ENCODE peak calls at places on chromosomes 12 and 14, in nine cellular contexts. U, B, V, M, G, E, S, L and Z are unnamed samples.
A peak's percentile ranks its signal among the peaks of the same experiment; 100 is the strongest.

GRCh38 chr12:95820096-95820703 is 29.6 kb upstream of the NTN4 start:
- DNase-seq in U (no peak), B (peak; percentile 19), V (no peak), M (no peak), G (peak; percentile 66), E (no peak), S (peak; percentile 46), L (peak; percentile 84), Z (peak; percentile 79)

GRCh38 chr12:39441963-39442894 is 691 bp downstream of the KIF21A start:
- DNase-seq in U (no peak), B (peak; percentile 31), V (no peak), M (peak; percentile 25), G (peak; percentile 54), E (peak; percentile 85), S (peak; percentile 48), L (peak; percentile 45), Z (peak; percentile 25)

GRCh38 chr14:94374749-94375148 is 13.7 kb downstream of the SERPINA1 start:
- DNase-seq in U (no peak), B (no peak), V (no peak), M (no peak), G (no peak), E (no peak), S (no peak), L (no peak), Z (no peak)

GRCh38 chr12:40117818-40118217 is 11.9 kb upstream of the SLC2A13 start:
- DNase-seq in U (no peak), B (no peak), V (no peak), M (no peak), G (no peak), E (no peak), S (no peak), L (no peak), Z (no peak)

GRCh38 chr12:176321-177181 is 37.4 kb downstream of the SLC6A12 start:
- DNase-seq in U (no peak), B (no peak), V (no peak), M (no peak), G (no peak), E (no peak), S (peak; percentile 72), L (peak; percentile 28), Z (peak; percentile 48)

GRCh38 chr12:113221997-113222729 is 899 bp downstream of the TPCN1 start:
- DNase-seq in U (no peak), B (no peak), V (peak; percentile 41), M (no peak), G (no peak), E (peak; percentile 33), S (no peak), L (no peak), Z (no peak)

GRCh38 chr14:59478540-59478939 is 5.7 kb downstream of the L3HYPDH start:
- DNase-seq in U (no peak), B (no peak), V (no peak), M (no peak), G (no peak), E (no peak), S (no peak), L (no peak), Z (no peak)

GRCh38 chr12:130026608-130027176 is 122.9 kb upstream of the TMEM132D start:
- DNase-seq in U (no peak), B (no peak), V (no peak), M (no peak), G (peak; percentile 41), E (no peak), S (no peak), L (peak; percentile 1), Z (no peak)

GRCh38 chr14:33103966-33104365 is 165.3 kb downstream of the NPAS3 start:
- DNase-seq in U (no peak), B (no peak), V (no peak), M (no peak), G (no peak), E (no peak), S (no peak), L (no peak), Z (no peak)

GRCh38 chr12:12353807-12354206 is 3.1 kb upstream of the BORCS5 start:
- DNase-seq in U (no peak), B (peak; percentile 63), V (no peak), M (no peak), G (no peak), E (no peak), S (no peak), L (no peak), Z (no peak)

GRCh38 chr12:12358528-12358927 is 1.6 kb downstream of the BORCS5 start:
- DNase-seq in U (no peak), B (no peak), V (no peak), M (no peak), G (no peak), E (no peak), S (no peak), L (no peak), Z (no peak)

GRCh38 chr12:12356467-12356885 is 402 bp upstream of the BORCS5 start:
- DNase-seq in U (no peak), B (no peak), V (no peak), M (no peak), G (no peak), E (no peak), S (no peak), L (no peak), Z (no peak)

GRCh38 chr12:12357697-12358476 is 1.0 kb downstream of the BORCS5 start:
- DNase-seq in U (no peak), B (no peak), V (no peak), M (no peak), G (no peak), E (no peak), S (peak; percentile 44), L (peak; percentile 61), Z (peak; percentile 33)

DNA sequence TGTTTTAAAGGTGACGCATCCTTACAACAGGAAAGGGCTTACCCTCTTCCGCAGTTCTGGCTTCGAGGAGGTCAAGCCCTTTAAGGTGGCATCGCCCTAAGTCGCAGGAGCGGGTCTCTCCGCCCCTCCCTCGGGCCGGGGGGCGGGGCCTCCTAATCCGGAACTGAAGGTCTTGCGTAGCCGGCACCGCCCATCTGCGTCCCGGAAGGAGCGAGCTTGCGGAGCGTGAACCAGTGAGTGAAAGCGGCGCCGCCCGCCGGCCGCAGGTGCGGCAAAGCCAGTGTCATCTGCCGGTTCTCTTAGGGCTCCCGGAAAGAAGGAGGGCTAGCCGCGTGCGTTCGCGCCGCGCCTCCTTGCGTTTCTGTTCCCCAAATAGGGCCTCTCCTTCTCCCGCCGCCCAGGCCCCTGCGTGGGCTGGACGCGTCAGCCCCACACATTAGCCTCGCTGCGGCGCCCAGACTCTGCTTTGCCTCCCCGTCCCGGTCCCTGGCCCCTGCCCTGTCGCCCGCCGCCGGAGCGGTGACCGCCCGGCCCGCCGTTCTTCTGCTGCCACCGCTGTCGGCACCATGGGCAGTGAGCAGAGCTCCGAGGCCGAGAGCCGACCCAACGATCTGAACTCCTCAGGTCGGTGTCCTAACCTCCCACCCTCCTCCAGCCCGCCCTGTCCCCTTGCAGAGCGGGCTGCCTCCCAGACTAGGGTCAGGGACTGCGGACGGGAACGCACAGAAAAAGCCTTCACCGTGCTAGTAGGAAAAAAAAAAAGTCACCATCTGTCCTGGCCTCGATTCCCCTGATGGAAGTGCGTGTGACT is at the start of gene BORCS5:
- DNase-seq in U (peak; percentile 84), B (peak; percentile 96), V (peak; percentile 100), M (peak; percentile 97), G (peak; percentile 91), E (peak; percentile 99), S (peak; percentile 90), L (peak; percentile 98), Z (peak; percentile 88)
- TF ChIP-seq CTCF in U (peak; percentile 11), B (peak; percentile 32), V (no peak), M (no peak), G (peak; percentile 29), E (no peak), S (peak; percentile 6), L (peak; percentile 21), Z (peak; percentile 32)

DNA sequence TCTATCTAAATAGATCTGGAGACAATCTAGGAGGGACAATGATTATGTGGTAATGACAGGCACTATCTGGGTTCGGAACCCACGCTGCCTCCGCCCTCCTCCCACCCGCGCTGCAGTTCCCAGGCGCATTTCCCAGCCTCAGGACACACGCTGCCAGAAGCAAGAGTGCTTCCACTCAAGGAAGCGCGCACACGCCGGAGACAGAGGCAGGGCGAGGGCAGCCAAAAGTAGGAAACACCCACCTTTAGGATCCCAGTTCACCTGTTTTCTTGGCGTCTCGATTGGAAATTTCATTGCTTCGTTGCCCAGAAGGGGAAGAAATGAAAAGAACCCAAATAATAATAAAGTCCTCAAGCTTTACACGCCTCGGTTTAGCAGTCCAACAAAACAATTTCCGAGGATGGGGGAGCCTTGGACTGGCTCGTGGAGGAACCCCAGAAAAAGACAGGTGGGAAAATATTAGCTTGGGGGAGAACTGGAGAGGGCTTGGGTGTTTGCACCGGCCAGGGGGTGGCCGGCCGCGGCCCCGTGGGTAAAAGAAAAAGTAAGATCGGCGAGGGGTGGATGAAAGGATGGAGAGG is 474 bp downstream of the KCNK10 start:
- DNase-seq in U (no peak), B (no peak), V (no peak), M (no peak), G (no peak), E (no peak), S (no peak), L (no peak), Z (peak; percentile 1)
- H3K4me3 ChIP-seq in U (peak overlapping the region; percentile 42), B (no peak overlapping the region), V (peak overlapping the region; percentile 22), M (no peak overlapping the region), G (no peak overlapping the region), E (peak overlapping the region; percentile 21), S (no peak overlapping the region), L (no peak overlapping the region), Z (no peak overlapping the region)

DNA sequence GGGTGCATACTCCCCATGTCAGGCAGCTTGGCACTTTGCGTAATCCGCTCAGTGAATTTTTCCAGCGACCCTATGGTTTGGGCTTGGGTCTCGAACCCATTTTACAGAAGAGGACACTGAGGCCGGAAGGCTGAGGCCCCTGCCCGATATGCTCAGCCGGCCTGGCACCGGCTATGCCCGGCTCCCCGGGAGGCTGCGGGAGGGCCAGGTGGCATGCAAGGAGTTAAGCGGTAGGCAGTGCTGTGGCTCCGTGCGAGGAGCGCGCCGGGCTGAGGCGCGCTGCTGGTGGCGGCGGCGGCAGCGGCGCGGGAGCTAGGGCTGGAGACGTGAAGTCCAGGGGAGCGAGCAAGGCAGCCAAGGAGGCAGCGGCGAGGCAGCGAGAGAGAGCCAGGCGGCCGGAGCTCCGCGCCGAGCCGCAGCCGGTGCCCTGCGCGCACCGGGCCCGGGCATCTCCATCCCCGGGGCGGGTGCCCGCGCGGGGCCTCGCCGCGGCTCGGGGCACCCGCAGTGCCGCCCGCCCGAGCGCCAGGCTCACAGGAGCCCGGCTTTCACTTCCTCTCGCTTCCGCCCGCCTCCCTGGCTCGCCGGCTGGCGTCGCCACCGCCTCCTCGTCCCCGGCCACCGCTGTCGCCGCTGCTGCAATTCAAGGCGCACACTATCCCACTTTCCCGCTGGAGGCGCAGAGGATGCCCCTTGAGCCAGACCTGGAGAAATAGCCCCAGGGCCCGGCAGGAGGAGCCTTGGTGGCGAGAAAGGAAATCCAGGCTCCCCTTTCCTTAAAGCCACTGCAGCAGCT is at the start of gene WSCD2:
- DNase-seq in U (no peak), B (peak; percentile 68), V (no peak), M (peak; percentile 17), G (peak; percentile 9), E (peak; percentile 75), S (peak; percentile 13), L (peak; percentile 19), Z (no peak)
- TF ChIP-seq CTCF in U (peak; percentile 35), B (peak; percentile 59), V (no peak), M (no peak), G (no peak), E (no peak), S (no peak), L (no peak), Z (peak; percentile 7)

DNA sequence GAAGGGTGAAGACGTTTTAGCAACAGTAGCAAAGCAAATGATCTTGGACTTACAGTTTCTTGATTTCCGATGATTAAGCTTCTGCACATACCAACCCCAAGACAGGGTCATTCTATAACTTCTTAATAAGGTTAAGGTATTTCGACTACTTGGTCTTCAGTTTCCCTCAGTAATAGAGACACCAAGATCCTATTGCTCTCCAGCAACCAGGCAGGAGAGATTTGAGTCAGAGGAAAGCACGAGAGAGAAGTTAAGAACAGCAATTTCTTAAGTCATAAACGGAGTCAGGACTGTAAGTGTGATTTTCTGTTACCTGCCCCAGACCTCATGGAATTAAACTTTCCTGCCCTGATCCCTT is 215.6 kb downstream of the TTC8 start:
- DNase-seq in U (no peak), B (no peak), V (no peak), M (no peak), G (no peak), E (no peak), S (peak; percentile 16), L (no peak), Z (no peak)
- H3K4me3 ChIP-seq in U (peak overlapping the region; percentile 65), B (no peak overlapping the region), V (no peak overlapping the region), M (no peak overlapping the region), G (no peak overlapping the region), E (peak overlapping the region; percentile 73), S (no peak overlapping the region), L (no peak overlapping the region), Z (no peak overlapping the region)